ENCODE peak calls at places on chromosomes 6 and 20, in six cellular contexts. L, T, C, W, R and M are unnamed samples.

GRCh38 chr6:115986026-115986425 is 74.7 kb downstream of the FRK start:
- DNase-seq in R (no peak), C (no peak), L (no peak), W (no peak), T (no peak), M (no peak)

GRCh38 chr20:25600632-25601031 is 15.3 kb upstream of the NINL start:
- DNase-seq in W (no peak), L (no peak), T (no peak), R (no peak), C (no peak), M (no peak)

GRCh38 chr20:38633577-38634093 is 32.0 kb downstream of the ARHGAP40 start:
- DNase-seq in W (peak; percentile 30), T (peak; percentile 75), L (no peak), R (peak; percentile 19), C (peak; percentile 82), M (no peak)

GRCh38 chr6:149728499-149729234 is 10.8 kb upstream of the LATS1 start:
- DNase-seq in L (no peak), W (no peak), T (no peak), R (no peak), C (no peak), M (no peak)

GRCh38 chr6:21157186-21157929 is 436.2 kb upstream of the SOX4 start:
- DNase-seq in T (no peak), R (no peak), W (peak; percentile 43), L (no peak), C (no peak), M (no peak)

GRCh38 chr20:56360899-56361199 is 2.1 kb downstream of the FAM210B start:
- DNase-seq in C (no peak), L (no peak), R (no peak), W (no peak), T (no peak), M (no peak)

GRCh38 chr6:11536795-11537194 is 754 bp upstream of the TMEM170B start:
- DNase-seq in R (no peak), W (no peak), L (no peak), C (no peak), T (peak; percentile 65), M (no peak)

GRCh38 chr6:153425536-153425935 is 294.5 kb upstream of the RGS17 start:
- DNase-seq in T (no peak), R (no peak), C (no peak), L (no peak), W (peak; percentile 27), M (no peak)

GRCh38 chr6:139262519-139263300 is 29.1 kb downstream of the TXLNB start:
- DNase-seq in L (no peak), W (peak; percentile 58), R (peak; percentile 34), C (no peak), T (no peak), M (peak; percentile 51)

GRCh38 chr6:100455230-100456124 is 9.2 kb downstream of the SIM1 start:
- DNase-seq in R (no peak), T (no peak), C (no peak), L (no peak), W (no peak), M (no peak)

GRCh38 chr20:44714701-44715494 is at the start of gene CCN5:
- DNase-seq in R (no peak), T (no peak), C (peak; percentile 80), W (peak; percentile 82), L (peak; percentile 96), M (no peak)

GRCh38 chr20:49395183-49395582 is 87.3 kb downstream of the KCNB1 start:
- DNase-seq in C (no peak), L (peak; percentile 95), T (no peak), R (no peak), W (no peak), M (no peak)

GRCh38 chr20:36482044-36482473 is 59.3 kb upstream of the MYL9 start:
- DNase-seq in R (no peak), C (no peak), T (peak; percentile 56), W (no peak), L (peak; percentile 85), M (no peak)

GRCh38 chr6:7324520-7324919 is 11.5 kb upstream of the SSR1 start:
- DNase-seq in R (no peak), W (no peak), C (no peak), T (no peak), L (no peak), M (no peak)

GRCh38 chr6:26234421-26235239 is 130.4 kb upstream of the BTN3A2 start:
- DNase-seq in T (peak; percentile 62), L (peak; percentile 76), R (peak; percentile 74), W (peak; percentile 85), C (peak; percentile 80), M (no peak)

GRCh38 chr6:107083047-107083768 is 32.1 kb downstream of the BEND3 start:
- DNase-seq in C (no peak), T (no peak), R (no peak), L (peak; percentile 17), W (no peak), M (no peak)

GRCh38 chr6:107082045-107082444 is 33.3 kb downstream of the BEND3 start:
- DNase-seq in L (peak; percentile 9), C (no peak), W (peak; percentile 26), T (no peak), R (no peak), M (no peak)

GRCh38 chr6:107079429-107079828 is 35.9 kb downstream of the BEND3 start:
- DNase-seq in C (no peak), R (no peak), T (no peak), W (no peak), L (peak; percentile 23), M (no peak)

GRCh38 chr6:107080036-107080435 is 35.3 kb downstream of the BEND3 start:
- DNase-seq in C (no peak), L (peak; percentile 23), R (no peak), T (peak; percentile 15), W (no peak), M (no peak)

DNA sequence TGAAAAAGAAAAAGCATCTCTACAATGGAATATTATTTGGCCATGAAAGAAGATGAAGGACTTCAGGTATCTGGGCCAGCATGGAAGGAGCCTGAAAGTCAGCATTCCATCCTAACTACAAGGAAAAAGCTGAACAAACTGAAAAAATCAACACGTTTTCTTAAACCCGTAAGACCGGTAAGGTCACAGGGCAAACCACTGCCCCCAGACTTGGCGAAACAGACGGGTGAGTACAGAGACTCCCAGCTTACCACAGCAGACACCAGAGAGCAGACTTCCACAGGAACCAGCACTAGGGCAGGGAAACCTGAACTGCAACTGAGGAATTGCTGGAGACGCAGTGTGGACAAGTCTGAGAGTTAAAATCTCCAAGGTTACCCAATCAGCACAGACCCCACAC is 31.4 kb downstream of the BEND3 start:
- DNase-seq in R (no peak), T (no peak), L (no peak), C (no peak), W (no peak), M (no peak)
- H3K27ac ChIP-seq in R (no peak overlapping the region), T (no peak overlapping the region), L (no peak overlapping the region), C (no peak overlapping the region), W (no peak overlapping the region), M (no peak overlapping the region)

GRCh38 chr20:62952373-62953166 is at the start of gene SLC17A9:
- DNase-seq in R (peak; percentile 34), W (no peak), L (peak; percentile 86), T (no peak), C (no peak), M (no peak)

GRCh38 chr20:62951896-62952372 is 575 bp upstream of the SLC17A9 start:
- DNase-seq in R (no peak), W (no peak), L (no peak), C (no peak), T (no peak), M (no peak)

GRCh38 chr20:62951143-62951895 is 1.2 kb upstream of the SLC17A9 start:
- DNase-seq in W (no peak), T (no peak), R (no peak), C (no peak), L (no peak), M (no peak)

GRCh38 chr20:62953839-62954703 is 1.6 kb downstream of the SLC17A9 start:
- DNase-seq in R (peak; percentile 73), T (no peak), C (no peak), W (no peak), L (peak; percentile 92), M (no peak)

DNA sequence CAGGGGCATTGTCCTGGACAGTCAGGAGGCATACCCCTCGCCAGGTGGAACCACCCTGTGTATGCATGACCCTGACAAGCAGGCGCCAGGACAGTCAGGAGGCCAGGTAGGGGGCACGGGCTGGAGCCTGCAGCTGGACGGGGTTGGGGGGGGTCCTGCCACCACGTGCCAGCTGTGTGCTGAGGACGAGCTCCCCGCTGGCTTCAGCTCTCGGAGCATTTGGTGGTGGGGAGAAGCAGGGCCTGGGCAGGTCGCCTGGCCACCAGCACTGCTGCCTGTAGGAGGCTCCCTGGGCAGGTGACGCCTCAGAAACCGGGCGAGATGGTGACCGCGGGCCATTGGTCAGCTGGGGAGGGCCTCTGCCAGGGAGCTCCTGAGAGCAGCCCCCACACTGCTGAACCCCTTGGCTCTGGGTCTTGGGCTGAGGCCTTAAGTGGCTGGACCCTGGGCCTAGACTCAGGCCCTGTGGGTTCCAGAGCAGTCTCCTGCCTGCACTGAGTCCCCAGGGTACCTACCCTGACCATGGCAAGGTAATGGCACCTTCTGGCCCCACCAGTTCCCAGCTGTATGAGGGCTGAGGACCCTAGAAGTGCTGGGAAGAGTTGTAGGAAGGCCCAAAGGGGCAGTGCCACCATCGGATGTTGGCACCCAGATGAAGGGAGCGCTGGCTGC is 794 bp downstream of the SLC17A9 start:
- DNase-seq in R (no peak), L (no peak), T (no peak), C (no peak), W (no peak), M (no peak)
- H3K27ac ChIP-seq in R (peak overlapping the region; percentile 66), L (peak overlapping the region; percentile 98), T (no peak overlapping the region), C (no peak overlapping the region), W (no peak overlapping the region), M (no peak overlapping the region)

DNA sequence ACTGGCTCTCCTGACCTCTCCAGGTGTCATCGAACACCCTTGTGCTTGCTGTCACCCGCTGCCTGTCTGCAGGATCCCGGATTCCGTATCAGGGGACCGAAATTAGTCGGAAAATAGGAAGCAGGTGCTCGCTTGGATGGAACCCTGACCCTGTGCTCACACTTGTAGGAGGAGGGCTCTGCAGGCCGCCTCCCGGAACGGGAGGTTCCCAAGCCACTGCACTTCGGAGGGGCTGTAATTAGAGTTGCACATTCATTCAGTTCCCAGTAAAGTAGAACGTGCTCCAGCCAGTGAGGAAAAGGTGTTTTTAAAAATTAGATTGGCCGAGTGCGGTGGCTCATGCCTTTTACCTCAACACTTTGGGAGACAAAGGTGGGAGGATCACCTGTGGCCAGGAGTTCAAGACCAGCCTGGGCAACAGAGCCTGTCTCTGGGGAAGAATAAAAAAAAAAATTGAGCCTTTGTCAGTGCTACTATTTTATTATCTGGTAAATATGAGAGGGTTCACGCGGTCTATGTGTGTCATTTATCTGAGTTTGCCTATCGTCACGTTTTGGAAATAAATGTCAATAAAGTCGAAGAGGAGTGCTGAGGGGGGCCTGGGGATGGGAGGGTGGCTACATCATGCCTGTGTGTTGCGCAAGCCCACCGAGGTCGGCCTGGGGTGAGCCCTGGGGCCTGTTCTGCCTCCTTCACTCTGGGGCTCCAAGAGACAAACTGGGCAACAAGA is 1.5 kb upstream of the GMEB2 start:
- DNase-seq in L (peak; percentile 78), C (peak; percentile 89), T (peak; percentile 71), W (peak; percentile 78), R (peak; percentile 25), M (no peak)
- H3K27ac ChIP-seq in L (peak overlapping the region; percentile 93), C (peak overlapping the region; percentile 100), T (peak overlapping the region; percentile 99), W (peak overlapping the region; percentile 38), R (peak overlapping the region; percentile 85), M (peak overlapping the region; percentile 88)

DNA sequence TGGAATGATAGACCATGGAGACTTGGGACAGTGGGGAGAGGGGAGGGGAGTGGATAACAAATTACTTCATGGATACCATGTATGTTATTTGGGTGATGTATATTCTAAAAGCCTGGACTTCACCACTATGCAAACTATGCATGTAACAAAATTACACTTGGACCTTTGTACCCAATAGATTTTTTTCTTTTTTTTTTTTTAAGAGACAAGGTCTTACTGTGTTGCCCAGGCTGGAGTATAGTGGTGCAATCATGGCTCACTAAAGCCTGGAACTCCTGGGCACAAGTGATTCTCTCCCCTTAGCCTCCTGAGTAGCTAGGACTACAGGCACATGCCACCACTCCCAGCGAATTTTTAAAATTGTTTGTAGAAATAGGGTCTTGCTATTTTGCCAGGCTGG is 45.3 kb downstream of the RIPOR2 start:
- DNase-seq in W (no peak), R (no peak), L (no peak), T (no peak), C (no peak), M (no peak)
- H3K27ac ChIP-seq in W (no peak overlapping the region), R (peak overlapping the region; percentile 60), L (no peak overlapping the region), T (no peak overlapping the region), C (no peak overlapping the region), M (no peak overlapping the region)